ENCODE peak calls at places on chromosomes 12 and 14, in seven cellular contexts. H is esophagus muscularis mucosa; S is MM.1S; B is body of pancreas; Q is CD8-positive, alpha-beta memory T cell; P is ovary; N is fibroblast of pulmonary artery. K is an unnamed sample.

GRCh38 chr14:85516239-85517112 is 13.5 kb upstream of the FLRT2 start:
- DNase-seq in P (no peak), N (peak), S (no peak), B (no peak), H (no peak), Q (no peak), K (no peak)

GRCh38 chr12:104312202-104312601 is 8.7 kb downstream of the EID3 start:
- DNase-seq in S (no peak), H (no peak), B (no peak), Q (no peak), N (no peak), P (no peak), K (no peak)

GRCh38 chr12:64273527-64274403 is 51.7 kb upstream of the KICS2 start:
- DNase-seq in S (peak), Q (no peak), B (no peak), P (no peak), H (no peak), N (peak), K (no peak)

GRCh38 chr12:73321776-73322175 is 1049.6 kb downstream of the TRHDE start:
- DNase-seq in N (no peak), Q (no peak), P (no peak), S (no peak), H (no peak), B (no peak), K (no peak)

GRCh38 chr12:1531160-1531653 is 63.2 kb downstream of the FBXL14 start:
- DNase-seq in P (peak), N (no peak), B (no peak), Q (no peak), S (no peak), H (no peak), K (no peak)

GRCh38 chr12:70243510-70244331 is 488 bp downstream of the CNOT2 start:
- DNase-seq in B (peak), P (peak), N (peak), S (peak), Q (peak), H (peak), K (peak)

GRCh38 chr12:64392221-64392620 is 1.7 kb upstream of the C12orf56 start:
- DNase-seq in S (peak), Q (peak), B (no peak), P (no peak), N (peak), H (no peak), K (no peak)

GRCh38 chr12:115941362-115941761 is 336.1 kb downstream of the MED13L start:
- DNase-seq in N (peak), B (no peak), H (peak), S (no peak), P (no peak), Q (no peak), K (no peak)

GRCh38 chr12:77813558-77813957 is 17.1 kb upstream of the NAV3 start:
- DNase-seq in Q (no peak), H (no peak), N (no peak), S (no peak), P (no peak), B (no peak), K (no peak)

GRCh38 chr12:40988831-40989230 is 199.3 kb upstream of the PDZRN4 start:
- DNase-seq in B (no peak), N (no peak), P (no peak), Q (no peak), S (no peak), H (no peak), K (no peak)

GRCh38 chr14:42224053-42224888 is 617.6 kb downstream of the LRFN5 start:
- DNase-seq in Q (no peak), P (peak), B (peak), S (no peak), N (peak), H (no peak), K (peak)

GRCh38 chr12:24854908-24855307 is 94.0 kb downstream of the BCAT1 start:
- DNase-seq in N (peak), H (no peak), B (no peak), Q (no peak), P (no peak), S (no peak), K (no peak)

GRCh38 chr12:15629108-15629507 is 160.1 kb downstream of the EPS8 start:
- DNase-seq in S (no peak), Q (no peak), B (peak), N (peak), P (peak), H (no peak), K (peak)

GRCh38 chr14:94054936-94055335 is 26.1 kb downstream of the DDX24 start:
- DNase-seq in H (peak), P (no peak), B (no peak), S (no peak), N (no peak), Q (no peak), K (no peak)

GRCh38 chr14:99271951-99272668 is at the start of gene BCL11B:
- DNase-seq in N (peak), B (peak), Q (peak), H (no peak), P (peak), S (peak), K (peak)

GRCh38 chr12:7001921-7002591 is 16.2 kb downstream of the LPCAT3 start:
- DNase-seq in S (no peak), B (no peak), Q (no peak), N (no peak), P (no peak), H (no peak), K (no peak)

GRCh38 chr14:30440986-30441385 is 118.0 kb upstream of the G2E3 start:
- DNase-seq in Q (no peak), N (no peak), H (no peak), B (no peak), P (no peak), S (no peak), K (no peak)

GRCh38 chr12:105831372-105831771 is 307.4 kb downstream of the NUAK1 start:
- DNase-seq in P (no peak), Q (no peak), H (peak), N (no peak), S (no peak), B (no peak), K (no peak)

GRCh38 chr14:28751467-28752058 is 15.0 kb upstream of the FOXG1 start:
- DNase-seq in B (peak), N (peak), S (peak), Q (no peak), H (no peak), P (no peak), K (peak)

GRCh38 chr14:101315802-101316296 is 245.4 kb upstream of the DIO3 start:
- DNase-seq in H (peak), N (no peak), Q (no peak), B (no peak), P (no peak), S (no peak), K (no peak)

GRCh38 chr12:4157122-4157521 is 116.4 kb upstream of the CCND2 start:
- DNase-seq in N (no peak), B (no peak), H (no peak), S (no peak), P (no peak), Q (no peak), K (no peak)

GRCh38 chr12:120496353-120497340 is 734 bp downstream of the DYNLL1 start:
- DNase-seq in S (peak), P (peak), N (peak), B (peak), Q (peak), H (no peak), K (peak)

GRCh38 chr12:82326905-82327503 is 31.2 kb downstream of the CCDC59 start:
- DNase-seq in N (peak), Q (peak), H (no peak), B (no peak), S (peak), P (no peak), K (no peak)

GRCh38 chr14:29311983-29312382 is 545.4 kb downstream of the FOXG1 start:
- DNase-seq in H (no peak), Q (no peak), B (no peak), P (no peak), N (peak), S (no peak), K (no peak)

GRCh38 chr14:105299654-105300541 is 903 bp downstream of the BRF1 start:
- DNase-seq in Q (no peak), P (peak), S (no peak), N (no peak), B (peak), H (no peak), K (peak)

GRCh38 chr12:118189761-118190181 is 53.8 kb downstream of the PEBP1 start:
- DNase-seq in P (peak), S (no peak), N (peak), B (peak), H (no peak), Q (no peak), K (peak)

GRCh38 chr14:69090187-69090789 is 62.6 kb downstream of the DCAF5 start:
- DNase-seq in H (peak), B (peak), Q (peak), S (peak), P (no peak), N (peak), K (no peak)

GRCh38 chr14:73783107-73783727 is 68.4 kb upstream of the PTGR2 start:
- DNase-seq in Q (no peak), B (no peak), H (no peak), S (no peak), P (no peak), N (no peak), K (no peak)

GRCh38 chr12:52010152-52010622 is 3.4 kb downstream of the TAMALIN start:
- DNase-seq in N (peak), H (no peak), B (peak), P (peak), S (no peak), Q (no peak), K (peak)

GRCh38 chr12:47361389-47362031 is 281.8 kb upstream of the AMIGO2 start:
- DNase-seq in H (no peak), B (no peak), Q (peak), N (no peak), S (peak), P (peak), K (no peak)

GRCh38 chr12:49599961-49600360 is 5.5 kb downstream of the FAM186B start:
- DNase-seq in Q (no peak), B (no peak), H (no peak), S (no peak), P (no peak), N (no peak), K (no peak)

GRCh38 chr12:133023566-133023965 is 13.7 kb upstream of the ZNF84 start:
- DNase-seq in H (no peak), Q (no peak), N (peak), B (no peak), S (no peak), P (no peak), K (no peak)

GRCh38 chr14:74951443-74952194 is 3.8 kb downstream of the PGF start:
- DNase-seq in B (no peak), P (no peak), N (no peak), H (no peak), Q (no peak), S (no peak), K (no peak)
- H3K4me3 ChIP-seq in B (no peak), P (no peak), N (no peak), H (no peak), Q (no peak), S (no peak), K (no peak)

GRCh38 chr12:110015132-110015531 is 15.9 kb downstream of the ANKRD13A start:
- DNase-seq in N (no peak), S (peak), P (no peak), B (no peak), H (no peak), Q (peak), K (no peak)

GRCh38 chr12:110012659-110013058 is 13.4 kb downstream of the ANKRD13A start:
- DNase-seq in S (no peak), B (no peak), P (no peak), N (no peak), Q (no peak), H (no peak), K (no peak)

GRCh38 chr12:110007874-110008273 is 8.6 kb downstream of the ANKRD13A start:
- DNase-seq in H (no peak), N (no peak), Q (no peak), P (no peak), S (no peak), B (no peak), K (no peak)

GRCh38 chr12:110010853-110011835 is 11.9 kb downstream of the ANKRD13A start:
- DNase-seq in Q (no peak), H (no peak), S (peak), B (no peak), N (no peak), P (no peak), K (no peak)

DNA sequence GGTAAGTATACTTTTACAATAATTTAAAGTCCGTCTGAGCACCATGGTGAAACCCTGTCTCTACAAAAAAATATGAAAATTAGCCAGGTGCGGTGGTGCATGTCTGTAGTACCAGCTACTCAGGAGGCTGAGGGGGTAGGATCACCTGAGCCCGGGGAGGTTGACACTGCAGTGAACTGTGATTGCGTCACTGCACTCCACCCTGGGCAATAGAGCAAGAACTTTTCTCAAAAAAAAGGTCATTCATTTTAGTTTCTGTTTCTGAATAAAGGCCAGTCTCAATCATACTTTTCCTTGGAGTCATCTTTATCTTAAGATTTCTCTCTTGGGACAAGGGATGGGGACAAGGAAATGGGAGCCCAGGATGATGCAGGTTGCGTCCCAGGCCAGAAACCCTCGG is 12.9 kb downstream of the ANKRD13A start:
- DNase-seq in B (no peak), S (peak), N (no peak), Q (no peak), P (no peak), H (no peak), K (peak)
- H3K4me3 ChIP-seq in B (no peak), S (peak), N (no peak), Q (no peak), P (no peak), H (no peak), K (no peak)

GRCh38 chr14:81452341-81452740 is 52.2 kb upstream of the STON2 start:
- DNase-seq in S (no peak), P (no peak), Q (no peak), B (no peak), N (no peak), H (no peak), K (no peak)
- H3K4me3 ChIP-seq in S (no peak), P (no peak), Q (no peak), B (no peak), N (no peak), H (no peak), K (no peak)

GRCh38 chr14:51547701-51548100 is 104.0 kb upstream of the FRMD6 start:
- DNase-seq in H (no peak), Q (no peak), B (no peak), S (no peak), P (no peak), N (no peak), K (no peak)
- H3K4me3 ChIP-seq in H (no peak), Q (no peak), B (no peak), S (no peak), P (no peak), N (no peak), K (no peak)

GRCh38 chr14:72476657-72477499 is 417.0 kb downstream of the DPF3 start:
- DNase-seq in B (no peak), Q (peak), S (peak), H (no peak), P (no peak), N (peak), K (no peak)
- H3K4me3 ChIP-seq in B (no peak), Q (peak), S (peak), H (no peak), P (no peak), N (no peak), K (no peak)

K was measured in adrenal gland.